ENCODE peak calls at places on chromosomes 3 and 15, in seven cellular contexts. E is B cell, O is BE2C, Z is fibroblast of the aortic adventitia, F is progenitor cell of endocrine pancreas, D is astrocyte, I is mesothelial cell of epicardium. M is an unnamed sample.

GRCh38 chr15:84400017-84400740 is 164.6 kb downstream of the GOLGA6L4 start:
- DNase-seq in E (no peak), O (no peak), Z (no peak), F (no peak), D (no peak), I (no peak), M (no peak)

GRCh38 chr3:69439683-69440270 is 53.9 kb upstream of the FRMD4B start:
- DNase-seq in E (peak), O (no peak), Z (peak), F (no peak), D (no peak), I (no peak), M (no peak)

GRCh38 chr15:26892119-26892518 is 25.3 kb downstream of the GABRA5 start:
- DNase-seq in E (no peak), O (no peak), Z (no peak), F (no peak), D (no peak), I (no peak), M (no peak)

GRCh38 chr3:155581579-155581978 is 163.3 kb downstream of the PLCH1 start:
- DNase-seq in E (no peak), O (no peak), Z (no peak), F (no peak), D (no peak), I (no peak), M (no peak)

GRCh38 chr15:67884514-67885225 is 44.8 kb upstream of the RNU6-1 start:
- DNase-seq in E (peak), O (peak), Z (peak), F (peak), D (peak), I (peak), M (peak)

GRCh38 chr3:148131990-148132638 is 565.6 kb upstream of the AGTR1 start:
- DNase-seq in E (no peak), O (no peak), Z (no peak), F (no peak), D (peak), I (no peak), M (no peak)

GRCh38 chr15:58512522-58512921 is 80.7 kb downstream of the LIPC start:
- DNase-seq in E (no peak), O (no peak), Z (no peak), F (no peak), D (no peak), I (no peak), M (no peak)

GRCh38 chr15:92079047-92079446 is 225.5 kb downstream of the SLCO3A1 start:
- DNase-seq in E (no peak), O (peak), Z (no peak), F (no peak), D (no peak), I (no peak), M (no peak)

GRCh38 chr15:47360296-47360695 is 357.0 kb upstream of the SEMA6D start:
- DNase-seq in E (no peak), O (no peak), Z (no peak), F (no peak), D (peak), I (no peak), M (no peak)

GRCh38 chr15:59995568-59996349 is 8.4 kb upstream of the FOXB1 start:
- DNase-seq in E (peak), O (no peak), Z (no peak), F (no peak), D (no peak), I (no peak), M (no peak)

GRCh38 chr15:59994855-59995557 is 9.1 kb upstream of the FOXB1 start:
- DNase-seq in E (peak), O (no peak), Z (no peak), F (no peak), D (no peak), I (no peak), M (no peak)

GRCh38 chr15:59993041-59993750 is 10.9 kb upstream of the FOXB1 start:
- DNase-seq in E (no peak), O (no peak), Z (no peak), F (no peak), D (no peak), I (no peak), M (no peak)

GRCh38 chr15:59991919-59992318 is 12.2 kb upstream of the FOXB1 start:
- DNase-seq in E (no peak), O (no peak), Z (no peak), F (no peak), D (no peak), I (no peak), M (no peak)

GRCh38 chr15:59993950-59994401 is 10.1 kb upstream of the FOXB1 start:
- DNase-seq in E (peak), O (no peak), Z (no peak), F (peak), D (no peak), I (no peak), M (no peak)
- TF ChIP-seq CTCF in E (no peak), O (peak), Z (no peak), F (peak), D (no peak), I (no peak), M (no peak)

DNA sequence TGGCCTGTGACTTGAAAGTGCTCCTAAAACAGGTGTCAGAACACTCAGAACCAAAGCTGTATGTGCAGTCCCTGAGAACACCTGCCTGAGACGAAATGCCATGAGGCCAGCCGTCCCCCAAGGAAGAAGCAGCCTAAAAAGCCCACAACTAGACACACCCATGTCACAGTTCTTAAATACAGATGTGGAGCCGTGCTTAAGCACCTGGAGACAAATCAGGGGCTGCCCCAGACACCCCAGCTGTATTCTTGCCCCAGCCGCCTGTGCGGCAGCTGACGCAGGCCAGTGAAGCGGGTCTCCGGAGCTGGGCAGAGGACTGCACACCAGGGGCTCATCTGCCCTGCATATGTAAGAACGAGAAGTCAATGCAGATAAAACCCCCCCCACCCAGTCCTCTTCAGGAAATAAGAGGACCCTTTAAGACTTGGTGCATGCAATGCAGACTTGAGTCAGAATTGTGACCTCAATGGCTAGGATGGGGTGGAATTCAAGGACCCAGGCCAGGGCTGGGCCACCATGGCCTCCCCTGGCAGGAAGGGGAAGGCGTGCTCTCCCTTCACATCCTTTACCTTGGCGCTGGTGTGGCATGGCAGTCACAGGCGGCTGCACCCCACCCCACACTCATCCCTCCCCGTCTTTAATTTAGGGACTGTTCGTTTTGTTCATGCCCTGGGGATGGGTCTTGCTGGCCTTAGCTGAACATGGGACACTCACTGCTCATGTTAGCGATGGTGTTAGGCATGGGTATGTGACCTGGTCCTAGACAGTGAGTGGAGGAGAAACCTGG is 27.7 kb upstream of the PLXNA1 start:
- DNase-seq in E (peak), O (no peak), Z (no peak), F (no peak), D (no peak), I (no peak), M (no peak)
- TF ChIP-seq CTCF in E (no peak), O (no peak), Z (no peak), F (no peak), D (no peak), I (no peak), M (no peak)

GRCh38 chr15:63118854-63119253 is 2.8 kb upstream of the LACTB start:
- DNase-seq in E (no peak), O (no peak), Z (no peak), F (no peak), D (no peak), I (no peak), M (no peak)

GRCh38 chr15:63126726-63127125 is 5.1 kb downstream of the LACTB start:
- DNase-seq in E (no peak), O (no peak), Z (no peak), F (no peak), D (no peak), I (no peak), M (no peak)

GRCh38 chr15:63121382-63122001 is at the start of gene LACTB:
- DNase-seq in E (peak), O (peak), Z (peak), F (peak), D (peak), I (peak), M (peak)

GRCh38 chr15:63124506-63124905 is 2.8 kb downstream of the LACTB start:
- DNase-seq in E (no peak), O (no peak), Z (no peak), F (no peak), D (no peak), I (no peak), M (no peak)

DNA sequence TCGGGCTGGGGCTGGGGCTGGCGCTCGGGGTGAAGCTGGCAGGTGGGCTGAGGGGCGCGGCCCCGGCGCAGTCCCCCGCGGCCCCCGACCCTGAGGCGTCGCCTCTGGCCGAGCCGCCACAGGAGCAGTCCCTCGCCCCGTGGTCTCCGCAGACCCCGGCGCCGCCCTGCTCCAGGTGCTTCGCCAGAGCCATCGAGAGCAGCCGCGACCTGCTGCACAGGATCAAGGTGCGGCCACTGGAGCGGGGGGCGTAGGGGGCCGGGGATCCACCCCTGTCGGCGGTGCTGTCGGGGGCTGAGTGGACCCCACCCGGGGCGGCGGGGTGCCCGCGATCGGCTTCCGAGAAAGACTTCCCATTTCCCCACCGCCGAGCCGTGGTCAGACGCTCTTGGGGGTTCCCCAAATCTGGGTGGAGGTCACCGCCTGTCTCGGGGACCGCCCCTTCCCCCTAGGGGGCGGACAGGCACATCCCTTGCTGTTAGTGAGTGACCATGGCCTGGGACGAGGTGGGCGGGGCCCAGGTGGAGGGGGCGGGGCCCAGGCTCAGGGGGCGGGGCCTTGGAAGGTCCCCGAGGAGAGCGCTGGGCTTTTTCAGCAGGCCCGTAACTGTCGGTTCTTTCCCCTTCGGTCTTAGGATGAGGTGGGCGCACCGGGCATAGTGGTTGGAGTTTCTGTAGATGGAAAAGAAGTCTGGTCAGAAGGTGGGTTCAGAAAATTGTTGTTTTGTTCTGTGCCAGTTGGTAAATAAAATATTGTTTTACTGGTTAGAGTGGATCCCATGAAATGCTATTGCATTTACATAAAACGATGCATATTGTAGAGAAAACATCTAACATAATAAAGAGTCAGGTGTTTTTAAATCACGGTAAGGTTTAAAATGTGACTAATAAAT is 587 bp downstream of the LACTB start:
- DNase-seq in E (peak), O (peak), Z (peak), F (peak), D (peak), I (peak), M (peak)
- TF ChIP-seq CTCF in E (peak), O (peak), Z (no peak), F (peak), D (no peak), I (no peak), M (no peak)

GRCh38 chr3:116561529-116561928 is 116.2 kb upstream of the LSAMP start:
- DNase-seq in E (no peak), O (no peak), Z (no peak), F (no peak), D (no peak), I (no peak), M (no peak)
- TF ChIP-seq CTCF in E (no peak), O (no peak), Z (no peak), F (no peak), D (no peak), I (no peak), M (no peak)

DNA sequence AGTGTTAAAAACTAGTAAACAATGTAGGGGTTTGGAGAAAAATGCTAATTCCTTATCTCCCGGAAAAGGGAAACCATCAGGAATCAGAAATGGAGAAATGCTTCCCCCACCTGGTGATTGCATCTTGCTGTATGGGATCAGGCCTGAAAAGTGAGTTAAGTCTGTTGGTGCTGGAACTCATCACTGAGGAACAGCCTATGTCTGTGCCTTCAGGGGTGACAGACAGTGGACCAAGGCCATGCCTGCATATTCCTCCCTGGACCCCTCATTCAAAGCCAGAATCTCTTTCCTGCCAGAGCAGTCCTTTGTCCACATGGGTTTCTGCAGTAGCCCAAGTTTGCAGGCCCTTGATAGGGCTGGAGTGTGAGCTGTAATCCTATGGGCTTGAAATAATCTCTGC is 160.8 kb upstream of the CTDSPL start:
- DNase-seq in E (no peak), O (peak), Z (peak), F (no peak), D (no peak), I (no peak), M (no peak)
- TF ChIP-seq CTCF in E (no peak), O (peak), Z (peak), F (no peak), D (no peak), I (no peak), M (no peak)

M was measured in natural killer cell.